ENCODE peak calls at places on chromosomes 6 and 20, in five cellular contexts. A, N, S, G and Q are unnamed samples.

GRCh38 chr20:52974155-52974554 is 2.0 kb downstream of the TSHZ2 start:
- DNase-seq in A (no peak), N (no peak), S (peak; percentile 28), G (no peak), Q (peak; percentile 15)

GRCh38 chr20:53708129-53708968 is 114.7 kb upstream of the ZNF217 start:
- DNase-seq in A (no peak), N (no peak), S (peak; percentile 94), G (no peak), Q (no peak)

GRCh38 chr6:156689656-156690055 is 87.5 kb upstream of the ARID1B start:
- DNase-seq in A (no peak), N (no peak), S (no peak), G (no peak), Q (no peak)

GRCh38 chr20:62892348-62893304 is 31.0 kb upstream of the TCFL5 start:
- DNase-seq in A (no peak), N (no peak), S (no peak), G (no peak), Q (no peak)

GRCh38 chr20:3871549-3872265 is 17.5 kb upstream of the PANK2 start:
- DNase-seq in A (no peak), N (peak; percentile 44), S (no peak), G (no peak), Q (no peak)

GRCh38 chr6:82712826-82713225 is 349.2 kb downstream of the TPBG start:
- DNase-seq in A (no peak), N (no peak), S (no peak), G (no peak), Q (peak; percentile 21)

GRCh38 chr6:30800876-30801275 is 56.5 kb upstream of the IER3 start:
- DNase-seq in A (no peak), N (no peak), S (no peak), G (no peak), Q (no peak)

GRCh38 chr6:7203939-7204338 is 96.2 kb downstream of the RREB1 start:
- DNase-seq in A (no peak), N (no peak), S (no peak), G (no peak), Q (no peak)

GRCh38 chr6:135861189-135861588 is 9.7 kb downstream of the PDE7B start:
- DNase-seq in A (no peak), N (no peak), S (no peak), G (no peak), Q (no peak)

GRCh38 chr6:100300221-100300736 is 164.4 kb downstream of the SIM1 start:
- DNase-seq in A (no peak), N (peak; percentile 71), S (no peak), G (no peak), Q (no peak)

GRCh38 chr6:147579667-147580066 is 71.2 kb downstream of the SAMD5 start:
- DNase-seq in A (no peak), N (no peak), S (no peak), G (no peak), Q (no peak)

GRCh38 chr20:22807646-22808045 is 223.3 kb upstream of the FOXA2 start:
- DNase-seq in A (no peak), N (no peak), S (no peak), G (peak; percentile 29), Q (no peak)

GRCh38 chr20:59016795-59017492 is 2.3 kb upstream of the TUBB1 start:
- DNase-seq in A (no peak), N (peak; percentile 52), S (no peak), G (no peak), Q (no peak)

GRCh38 chr6:139852484-139853140 is 478.2 kb upstream of the CITED2 start:
- DNase-seq in A (no peak), N (no peak), S (no peak), G (no peak), Q (no peak)

GRCh38 chr6:33923857-33924514 is 120.2 kb upstream of the MLN start:
- DNase-seq in A (no peak), N (no peak), S (no peak), G (no peak), Q (no peak)

GRCh38 chr6:16311763-16312162 is 73.4 kb downstream of the GMPR start:
- DNase-seq in A (no peak), N (no peak), S (no peak), G (no peak), Q (no peak)

GRCh38 chr6:90502866-90503407 is 83.9 kb downstream of the MAP3K7 start:
- DNase-seq in A (no peak), N (peak; percentile 93), S (no peak), G (no peak), Q (no peak)

GRCh38 chr20:48387675-48388074 is 440.1 kb downstream of the PREX1 start:
- DNase-seq in A (no peak), N (no peak), S (no peak), G (no peak), Q (no peak)

GRCh38 chr20:62918830-62919229 is 7.5 kb downstream of the DIDO1 start:
- DNase-seq in A (no peak), N (no peak), S (no peak), G (no peak), Q (no peak)

GRCh38 chr20:12464036-12464435 is 544.7 kb upstream of the SPTLC3 start:
- DNase-seq in A (no peak), N (no peak), S (no peak), G (no peak), Q (no peak)

GRCh38 chr6:19691465-19692167 is 145.6 kb upstream of the ID4 start:
- DNase-seq in A (peak; percentile 84), N (no peak), S (no peak), G (peak; percentile 72), Q (no peak)

GRCh38 chr6:26594730-26595632 is 1.8 kb upstream of the ABT1 start:
- DNase-seq in A (peak; percentile 62), N (peak; percentile 58), S (no peak), G (peak; percentile 85), Q (no peak)

GRCh38 chr6:161108886-161109285 is 117.3 kb downstream of the MAP3K4 start:
- DNase-seq in A (no peak), N (no peak), S (no peak), G (no peak), Q (no peak)

GRCh38 chr6:13689511-13690256 is 22.0 kb downstream of the RANBP9 start:
- DNase-seq in A (no peak), N (no peak), S (no peak), G (no peak), Q (no peak)

GRCh38 chr6:128131566-128131965 is 230.7 kb upstream of the THEMIS start:
- DNase-seq in A (no peak), N (no peak), S (no peak), G (no peak), Q (no peak)

GRCh38 chr20:37501940-37502339 is 19.1 kb upstream of the NNAT start:
- DNase-seq in A (no peak), N (no peak), S (no peak), G (no peak), Q (no peak)

GRCh38 chr20:63957004-63957689 is 931 bp upstream of the UCKL1 start:
- DNase-seq in A (peak; percentile 65), N (peak; percentile 85), S (no peak), G (peak; percentile 90), Q (peak; percentile 61)

GRCh38 chr6:133083248-133083967 is 157.7 kb upstream of the EYA4 start:
- DNase-seq in A (no peak), N (no peak), S (no peak), G (no peak), Q (no peak)

GRCh38 chr20:38434310-38434741 is 802 bp downstream of the SNHG17 start:
- DNase-seq in A (no peak), N (no peak), S (no peak), G (no peak), Q (no peak)

GRCh38 chr6:111732390-111732789 is 126.7 kb upstream of the TRAF3IP2 start:
- DNase-seq in A (no peak), N (no peak), S (no peak), G (no peak), Q (no peak)

GRCh38 chr20:31474097-31474436 is 860 bp downstream of the DEFB124 start:
- DNase-seq in A (no peak), N (no peak), S (no peak), G (no peak), Q (no peak)

GRCh38 chr6:52407467-52407866 is 12.7 kb upstream of the EFHC1 start:
- DNase-seq in A (no peak), N (peak; percentile 68), S (no peak), G (no peak), Q (peak; percentile 38)
- TF ChIP-seq SUZ12 in A (no peak), N (no peak), S (no peak), G (no peak), Q (no peak)

DNA sequence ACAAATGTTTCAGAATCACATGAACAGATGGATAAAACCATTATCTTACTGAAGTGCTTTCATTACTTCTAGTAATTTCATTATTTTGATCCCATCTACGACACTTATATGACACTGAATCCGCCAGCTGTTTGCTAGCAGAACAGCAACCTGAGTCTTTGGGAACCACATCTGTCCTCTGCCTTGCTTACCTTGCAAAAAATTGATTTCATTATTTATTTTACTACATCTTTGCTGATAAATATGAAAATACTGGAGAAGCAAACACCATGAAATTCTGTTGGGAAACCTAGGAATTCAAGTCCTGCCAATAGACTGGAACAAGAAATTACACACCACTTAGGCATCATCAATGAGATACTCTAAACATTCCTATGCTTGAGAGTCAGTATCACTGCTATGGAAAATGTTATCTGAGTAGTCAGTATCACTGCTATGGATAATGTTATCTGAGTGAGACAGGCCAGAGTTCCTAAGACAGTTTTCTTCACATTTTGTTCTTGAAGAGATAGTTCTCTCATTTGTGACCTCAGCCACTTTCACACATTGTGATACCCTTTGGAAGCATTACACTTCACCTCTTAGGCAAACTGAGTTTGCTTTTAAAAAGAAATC is 91.9 kb downstream of the PDE10A start:
- DNase-seq in A (no peak), N (no peak), S (no peak), G (no peak), Q (no peak)
- TF ChIP-seq SUZ12 in A (no peak), N (no peak), S (no peak), G (no peak), Q (no peak)

GRCh38 chr20:47348539-47349142 is 7.9 kb downstream of the ZMYND8 start:
- DNase-seq in A (no peak), N (no peak), S (no peak), G (no peak), Q (no peak)
- TF ChIP-seq SUZ12 in A (no peak), N (no peak), S (no peak), G (no peak), Q (no peak)

GRCh38 chr6:155417454-155417853 is 38.2 kb downstream of the NOX3 start:
- DNase-seq in A (no peak), N (no peak), S (no peak), G (no peak), Q (no peak)

GRCh38 chr6:155418017-155418749 is 37.5 kb downstream of the NOX3 start:
- DNase-seq in A (no peak), N (no peak), S (peak; percentile 68), G (no peak), Q (no peak)

GRCh38 chr6:155420492-155420891 is 35.1 kb downstream of the NOX3 start:
- DNase-seq in A (no peak), N (no peak), S (no peak), G (no peak), Q (no peak)

GRCh38 chr6:155415953-155416352 is 39.7 kb downstream of the NOX3 start:
- DNase-seq in A (no peak), N (no peak), S (no peak), G (no peak), Q (no peak)

GRCh38 chr6:155419161-155419560 is 36.5 kb downstream of the NOX3 start:
- DNase-seq in A (no peak), N (no peak), S (no peak), G (no peak), Q (no peak)
- TF ChIP-seq SUZ12 in A (no peak), N (no peak), S (no peak), G (no peak), Q (no peak)